ENCODE peak calls at places on chromosomes 6 and 20, in seven cellular contexts. M, U, C, S, E, Q and R are unnamed samples.

GRCh38 chr6:142474446-142475289 is 172.9 kb downstream of the ADGRG6 start:
- DNase-seq in M (peak; percentile 49), U (peak; percentile 65), C (peak; percentile 50), S (no peak), E (no peak), Q (peak; percentile 80), R (peak; percentile 32)

GRCh38 chr6:167092672-167093339 is 30.1 kb upstream of the CCR6 start:
- DNase-seq in M (no peak), U (no peak), C (no peak), S (no peak), E (no peak), Q (no peak), R (no peak)

GRCh38 chr6:2640551-2640950 is 110.2 kb downstream of the MYLK4 start:
- DNase-seq in M (no peak), U (no peak), C (no peak), S (no peak), E (no peak), Q (no peak), R (no peak)

GRCh38 chr6:38220069-38220723 is 400.7 kb downstream of the ZFAND3 start:
- DNase-seq in M (no peak), U (no peak), C (no peak), S (no peak), E (no peak), Q (no peak), R (no peak)

GRCh38 chr6:71496018-71496800 is 207.6 kb downstream of the OGFRL1 start:
- DNase-seq in M (no peak), U (no peak), C (no peak), S (no peak), E (no peak), Q (peak; percentile 39), R (no peak)

GRCh38 chr20:38874460-38875169 is 51.6 kb upstream of the FAM83D start:
- DNase-seq in M (no peak), U (no peak), C (peak; percentile 34), S (no peak), E (no peak), Q (no peak), R (no peak)

GRCh38 chr6:10369896-10370295 is 45.0 kb downstream of the TFAP2A start:
- DNase-seq in M (no peak), U (peak; percentile 60), C (no peak), S (no peak), E (no peak), Q (no peak), R (no peak)

GRCh38 chr6:17013701-17014100 is 88.1 kb upstream of the STMND1 start:
- DNase-seq in M (no peak), U (peak; percentile 93), C (no peak), S (no peak), E (no peak), Q (peak; percentile 76), R (no peak)

GRCh38 chr6:12748815-12749521 is 32.4 kb downstream of the PHACTR1 start:
- DNase-seq in M (peak; percentile 50), U (peak; percentile 27), C (no peak), S (no peak), E (no peak), Q (no peak), R (no peak)

GRCh38 chr6:14645221-14645620 is 527.6 kb downstream of the CD83 start:
- DNase-seq in M (no peak), U (no peak), C (no peak), S (no peak), E (no peak), Q (no peak), R (no peak)

GRCh38 chr6:89050155-89050554 is 30.4 kb upstream of the PNRC1 start:
- DNase-seq in M (no peak), U (peak; percentile 86), C (no peak), S (peak; percentile 50), E (peak; percentile 44), Q (peak; percentile 91), R (peak; percentile 9)

GRCh38 chr6:159313023-159313422 is 143.8 kb downstream of the FNDC1 start:
- DNase-seq in M (no peak), U (no peak), C (no peak), S (no peak), E (no peak), Q (no peak), R (no peak)
- H3K9me3 ChIP-seq in M (no peaks in the 10 kb centered on the region), U (no peaks in the 10 kb centered on the region), C (no peaks in the 10 kb centered on the region), S (no peaks in the 10 kb centered on the region), E (no peaks in the 10 kb centered on the region), Q (no peaks in the 10 kb centered on the region), R (no peaks in the 10 kb centered on the region)

GRCh38 chr20:22180244-22180643 is 404.1 kb downstream of the FOXA2 start:
- DNase-seq in M (no peak), U (no peak), C (no peak), S (no peak), E (no peak), Q (no peak), R (no peak)

GRCh38 chr20:22182148-22182547 is 402.2 kb downstream of the FOXA2 start:
- DNase-seq in M (no peak), U (no peak), C (no peak), S (no peak), E (no peak), Q (no peak), R (no peak)
- H3K9me3 ChIP-seq in M (no peaks in the 10 kb centered on the region), U (no peaks in the 10 kb centered on the region), C (no peaks in the 10 kb centered on the region), S (no peaks in the 10 kb centered on the region), E (no peaks in the 10 kb centered on the region), Q (no peaks in the 10 kb centered on the region), R (no peaks in the 10 kb centered on the region)

DNA sequence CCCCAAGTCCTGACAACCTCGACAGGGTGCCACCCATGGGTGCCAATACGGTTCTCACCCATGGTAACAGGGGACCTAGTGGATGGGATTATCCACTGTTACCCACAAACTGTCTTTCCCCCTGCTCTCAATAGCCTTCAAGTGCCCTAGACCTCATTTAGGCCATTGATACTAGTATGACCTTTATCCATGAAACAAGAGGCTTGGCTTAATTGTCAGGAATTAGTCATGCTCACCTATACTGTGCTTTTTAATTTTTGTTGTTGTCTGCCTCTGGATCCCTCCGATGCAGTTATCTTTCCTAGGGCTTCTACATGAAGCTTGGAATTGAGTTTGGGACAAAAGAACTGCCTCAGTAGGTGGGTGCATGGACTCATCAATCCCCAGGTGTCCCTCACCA is 11.8 kb upstream of the IL22RA2 start:
- DNase-seq in M (no peak), U (no peak), C (no peak), S (no peak), E (no peak), Q (no peak), R (no peak)
- H3K9me3 ChIP-seq in M (peaks cover 95% of the 10 kb centered on the region), U (peaks cover 3% of the 10 kb centered on the region), C (peaks cover 1% of the 10 kb centered on the region), S (peaks cover 10% of the 10 kb centered on the region), E (peaks cover 17% of the 10 kb centered on the region), Q (no peaks in the 10 kb centered on the region), R (no peaks in the 10 kb centered on the region)

DNA sequence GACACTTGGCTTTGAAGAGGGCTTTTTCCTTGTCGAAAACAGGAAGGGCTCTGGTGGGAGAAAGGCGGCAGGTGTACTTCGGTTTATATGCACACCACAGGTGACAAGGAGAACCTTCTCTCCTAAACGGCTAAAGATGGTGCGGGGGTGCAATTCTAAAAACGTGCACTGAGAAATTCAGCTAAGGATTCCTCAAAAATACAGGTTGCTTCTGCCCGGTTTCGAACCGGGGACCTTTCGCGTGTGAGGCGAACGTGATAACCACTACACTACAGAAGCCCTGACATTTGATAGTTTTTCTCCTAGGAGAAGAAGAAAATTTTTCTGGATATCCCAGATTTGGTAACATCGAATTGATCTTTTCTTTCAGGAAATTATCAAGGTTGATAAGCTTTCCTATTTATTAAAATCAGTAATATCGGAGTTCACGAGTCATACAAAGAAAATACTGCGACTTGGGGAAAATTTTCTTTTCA is 32.0 kb downstream of the POM121L2 start:
- DNase-seq in M (no peak), U (peak; percentile 53), C (no peak), S (no peak), E (no peak), Q (peak; percentile 58), R (peak; percentile 21)
- H3K9me3 ChIP-seq in M (no peaks in the 10 kb centered on the region), U (no peaks in the 10 kb centered on the region), C (peaks cover 1% of the 10 kb centered on the region), S (peaks cover 3% of the 10 kb centered on the region), E (no peaks in the 10 kb centered on the region), Q (no peaks in the 10 kb centered on the region), R (no peaks in the 10 kb centered on the region)

DNA sequence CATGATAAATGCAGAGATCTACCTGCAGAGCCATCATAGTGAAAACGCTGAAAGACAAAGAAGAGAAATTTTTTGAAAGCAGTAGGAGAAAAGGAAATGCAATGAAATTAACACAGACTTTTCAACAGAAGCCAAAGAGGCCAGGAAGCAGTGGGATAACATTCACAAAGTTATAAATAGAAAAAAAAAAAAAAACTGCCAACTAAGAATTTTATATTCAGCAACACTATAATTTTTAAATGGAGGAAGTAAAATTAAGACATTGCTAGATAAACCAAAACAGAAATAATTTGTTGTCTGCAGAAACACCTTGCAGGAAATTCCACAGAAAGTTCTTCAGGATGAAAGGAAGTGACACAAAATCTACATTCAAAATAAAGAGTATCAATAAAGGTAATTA is 591.5 kb upstream of the ID4 start:
- DNase-seq in M (no peak), U (no peak), C (no peak), S (no peak), E (no peak), Q (no peak), R (no peak)
- H3K9me3 ChIP-seq in M (no peaks in the 10 kb centered on the region), U (no peaks in the 10 kb centered on the region), C (no peaks in the 10 kb centered on the region), S (peaks cover 11% of the 10 kb centered on the region), E (peaks cover 6% of the 10 kb centered on the region), Q (no peaks in the 10 kb centered on the region), R (no peaks in the 10 kb centered on the region)